ENCODE peak calls at places on chromosomes 4 and X, in six cellular contexts. One of them, this sample, is unnamed.

GRCh38 chr4:3480528-3481112 is 17.5 kb downstream of the DOK7 start:
- DNase-seq in WTC11: peak
- DNase-seq in AG09309: no peak
- DNase-seq in astrocyte of the hippocampus: peak
- DNase-seq in activated T-cell treated with anti-CD3 and anti-CD28 coated beads for 1 hour: peak
- DNase-seq in H54: peak
- DNase-seq in this sample: peak

GRCh38 chr4:21790437-21791029 is 158.0 kb downstream of the KCNIP4 start:
- DNase-seq in WTC11: no peak
- DNase-seq in AG09309: no peak
- DNase-seq in astrocyte of the hippocampus: peak
- DNase-seq in activated T-cell treated with anti-CD3 and anti-CD28 coated beads for 1 hour: no peak
- DNase-seq in H54: no peak
- DNase-seq in this sample: no peak

GRCh38 chr4:91502365-91502764 is 801.4 kb upstream of the GRID2 start:
- DNase-seq in WTC11: no peak
- DNase-seq in AG09309: no peak
- DNase-seq in astrocyte of the hippocampus: peak
- DNase-seq in activated T-cell treated with anti-CD3 and anti-CD28 coated beads for 1 hour: no peak
- DNase-seq in H54: no peak
- DNase-seq in this sample: no peak

GRCh38 chrX:40570346-40571093 is 10.2 kb upstream of the ATP6AP2 start:
- DNase-seq in WTC11: no peak
- DNase-seq in AG09309: no peak
- DNase-seq in astrocyte of the hippocampus: no peak
- DNase-seq in activated T-cell treated with anti-CD3 and anti-CD28 coated beads for 1 hour: no peak
- DNase-seq in H54: no peak
- DNase-seq in this sample: no peak

GRCh38 chrX:111010151-111010550 is 85.8 kb upstream of the PAK3 start:
- DNase-seq in WTC11: no peak
- DNase-seq in AG09309: no peak
- DNase-seq in astrocyte of the hippocampus: no peak
- DNase-seq in activated T-cell treated with anti-CD3 and anti-CD28 coated beads for 1 hour: no peak
- DNase-seq in H54: no peak
- DNase-seq in this sample: no peak

GRCh38 chr4:6052679-6053078 is 34.4 kb upstream of the C4orf50 start:
- DNase-seq in WTC11: no peak
- DNase-seq in AG09309: no peak
- DNase-seq in astrocyte of the hippocampus: peak
- DNase-seq in activated T-cell treated with anti-CD3 and anti-CD28 coated beads for 1 hour: no peak
- DNase-seq in H54: no peak
- DNase-seq in this sample: no peak

GRCh38 chr4:160038560-160038959 is 935.7 kb downstream of the RAPGEF2 start:
- DNase-seq in WTC11: no peak
- DNase-seq in AG09309: no peak
- DNase-seq in astrocyte of the hippocampus: peak
- DNase-seq in activated T-cell treated with anti-CD3 and anti-CD28 coated beads for 1 hour: no peak
- DNase-seq in H54: no peak
- DNase-seq in this sample: no peak

GRCh38 chr4:7871356-7871755 is 68.3 kb downstream of the AFAP1 start:
- DNase-seq in WTC11: no peak
- DNase-seq in AG09309: no peak
- DNase-seq in astrocyte of the hippocampus: no peak
- DNase-seq in activated T-cell treated with anti-CD3 and anti-CD28 coated beads for 1 hour: no peak
- DNase-seq in H54: no peak
- DNase-seq in this sample: no peak

GRCh38 chr4:180057891-180058643 is 2185.1 kb upstream of the TENM3 start:
- DNase-seq in WTC11: peak
- DNase-seq in AG09309: no peak
- DNase-seq in astrocyte of the hippocampus: peak
- DNase-seq in activated T-cell treated with anti-CD3 and anti-CD28 coated beads for 1 hour: no peak
- DNase-seq in H54: peak
- DNase-seq in this sample: no peak

GRCh38 chrX:100819534-100819836 is 706 bp upstream of the CSTF2 start:
- DNase-seq in WTC11: peak
- DNase-seq in AG09309: no peak
- DNase-seq in astrocyte of the hippocampus: no peak
- DNase-seq in activated T-cell treated with anti-CD3 and anti-CD28 coated beads for 1 hour: no peak
- DNase-seq in H54: no peak
- DNase-seq in this sample: peak

GRCh38 chr4:13829457-13829856 is 201.9 kb upstream of the BOD1L1 start:
- DNase-seq in WTC11: no peak
- DNase-seq in AG09309: no peak
- DNase-seq in astrocyte of the hippocampus: no peak
- DNase-seq in activated T-cell treated with anti-CD3 and anti-CD28 coated beads for 1 hour: no peak
- DNase-seq in H54: no peak
- DNase-seq in this sample: no peak

GRCh38 chr4:6918345-6918744 is 8.7 kb downstream of the TBC1D14 start:
- DNase-seq in WTC11: no peak
- DNase-seq in AG09309: no peak
- DNase-seq in astrocyte of the hippocampus: no peak
- DNase-seq in activated T-cell treated with anti-CD3 and anti-CD28 coated beads for 1 hour: no peak
- DNase-seq in H54: no peak
- DNase-seq in this sample: no peak

GRCh38 chrX:49040376-49040955 is 2.7 kb downstream of the TFE3 start:
- DNase-seq in WTC11: no peak
- DNase-seq in AG09309: no peak
- DNase-seq in astrocyte of the hippocampus: peak
- DNase-seq in activated T-cell treated with anti-CD3 and anti-CD28 coated beads for 1 hour: no peak
- DNase-seq in H54: no peak
- DNase-seq in this sample: no peak

GRCh38 chrX:125103693-125104092 is 216.0 kb upstream of the TEX13C start:
- DNase-seq in WTC11: no peak
- DNase-seq in AG09309: no peak
- DNase-seq in astrocyte of the hippocampus: no peak
- DNase-seq in activated T-cell treated with anti-CD3 and anti-CD28 coated beads for 1 hour: no peak
- DNase-seq in H54: no peak
- DNase-seq in this sample: no peak

GRCh38 chr4:81724925-81725329 is 253.2 kb upstream of the RASGEF1B start:
- DNase-seq in WTC11: no peak
- DNase-seq in AG09309: no peak
- DNase-seq in astrocyte of the hippocampus: peak
- DNase-seq in activated T-cell treated with anti-CD3 and anti-CD28 coated beads for 1 hour: peak
- DNase-seq in H54: no peak
- DNase-seq in this sample: no peak

GRCh38 chr4:8710946-8711345 is 118.4 kb downstream of the CPZ start:
- DNase-seq in WTC11: peak
- DNase-seq in AG09309: no peak
- DNase-seq in astrocyte of the hippocampus: no peak
- DNase-seq in activated T-cell treated with anti-CD3 and anti-CD28 coated beads for 1 hour: no peak
- DNase-seq in H54: no peak
- DNase-seq in this sample: peak

This sample was measured in uterus.